ENCODE peak calls at places on chromosome 17, in seven cellular contexts. R is transverse colon, A is sigmoid colon, G is H54, Y is body of pancreas, N is A549, J is tibial nerve. H is an unnamed sample.

GRCh38 chr17:64147110-64148016 is 17.4 kb upstream of the ERN1 start:
- DNase-seq in J (no peak), A (no peak), R (no peak), G (no peak), Y (no peak), N (peak), H (no peak)

GRCh38 chr17:66778531-66778930 is 56.4 kb upstream of the CACNG5 start:
- DNase-seq in G (no peak), Y (no peak), J (no peak), A (no peak), N (no peak), R (no peak), H (no peak)

GRCh38 chr17:63740464-63741181 is 976 bp downstream of the STRADA start:
- DNase-seq in N (no peak), R (no peak), A (no peak), G (peak), J (no peak), Y (no peak), H (no peak)

GRCh38 chr17:226108-226772 is 44.8 kb upstream of the DOC2B start:
- DNase-seq in Y (no peak), R (no peak), N (no peak), J (no peak), A (peak), G (no peak), H (peak)

GRCh38 chr17:34401165-34401564 is 38.1 kb upstream of the CCL1 start:
- DNase-seq in A (no peak), R (no peak), G (no peak), Y (no peak), J (no peak), N (no peak), H (no peak)

GRCh38 chr17:6701719-6702118 is 11.4 kb downstream of the SLC13A5 start:
- DNase-seq in A (peak), G (peak), J (no peak), Y (peak), R (no peak), N (peak), H (no peak)

GRCh38 chr17:41544935-41545334 is 16.8 kb upstream of the KRT19 start:
- DNase-seq in R (no peak), Y (no peak), A (no peak), N (no peak), G (no peak), J (no peak), H (no peak)

GRCh38 chr17:82065193-82065637 is 389 bp downstream of the DUS1L start:
- DNase-seq in J (no peak), N (no peak), Y (no peak), G (peak), R (no peak), A (no peak), H (peak)

GRCh38 chr17:15479697-15480096 is 12.3 kb upstream of the CDRT4 start:
- DNase-seq in R (no peak), G (no peak), J (no peak), A (peak), Y (no peak), N (no peak), H (no peak)

GRCh38 chr17:42275527-42276358 is 448 bp downstream of the STAT5B start:
- DNase-seq in N (no peak), G (no peak), A (peak), J (no peak), Y (no peak), R (peak), H (peak)

GRCh38 chr17:45791935-45792334 is 7.8 kb downstream of the CRHR1 start:
- DNase-seq in Y (peak), A (no peak), R (no peak), G (no peak), J (no peak), N (peak), H (no peak)

GRCh38 chr17:83012873-83013778 is 66.3 kb upstream of the METRNL start:
- DNase-seq in A (no peak), J (no peak), Y (no peak), R (no peak), N (no peak), G (peak), H (no peak)

GRCh38 chr17:72661093-72661944 is 431.2 kb downstream of the SLC39A11 start:
- DNase-seq in J (no peak), R (no peak), Y (peak), N (no peak), G (peak), A (no peak), H (no peak)

GRCh38 chr17:49180303-49180702 is 30.1 kb downstream of the GNGT2 start:
- DNase-seq in N (peak), G (peak), J (peak), Y (peak), R (peak), A (peak), H (peak)

GRCh38 chr17:68356520-68356919 is 65.2 kb downstream of the ARSG start:
- DNase-seq in N (no peak), Y (no peak), G (no peak), J (no peak), R (peak), A (no peak), H (peak)

GRCh38 chr17:82840431-82840831 is 609 bp upstream of the ZNF750 start:
- DNase-seq in G (no peak), J (no peak), Y (no peak), R (no peak), A (peak), N (no peak), H (peak)

GRCh38 chr17:46930083-46930482 is 7.1 kb downstream of the GOSR2 start:
- DNase-seq in J (no peak), A (no peak), N (no peak), R (no peak), G (no peak), Y (no peak), H (no peak)

GRCh38 chr17:57955183-57955952 is at the start of gene CUEDC1:
- DNase-seq in A (peak), J (peak), G (peak), R (peak), N (peak), Y (peak), H (peak)

GRCh38 chr17:28282596-28282995 is 36.4 kb upstream of the TMEM97 start:
- DNase-seq in Y (no peak), A (no peak), G (no peak), R (no peak), J (no peak), N (peak), H (no peak)

GRCh38 chr17:41519501-41520224 is 973 bp upstream of the KRT15 start:
- DNase-seq in Y (peak), A (no peak), R (peak), G (no peak), J (no peak), N (no peak), H (no peak)

GRCh38 chr17:41976142-41976768 is 9.7 kb downstream of the CNP start:
- DNase-seq in G (no peak), N (no peak), J (no peak), Y (no peak), R (no peak), A (no peak), H (peak)

GRCh38 chr17:48500435-48501426 is 30.1 kb downstream of the HOXB1 start:
- DNase-seq in A (peak), N (peak), J (no peak), R (peak), Y (no peak), G (no peak), H (no peak)

GRCh38 chr17:31857920-31858646 is 961 bp downstream of the COPRS start:
- DNase-seq in R (no peak), Y (no peak), N (no peak), A (no peak), G (no peak), J (no peak), H (no peak)

GRCh38 chr17:37676115-37676925 is 33.1 kb upstream of the DDX52 start:
- DNase-seq in R (peak), J (no peak), N (no peak), A (no peak), Y (no peak), G (no peak), H (no peak)

GRCh38 chr17:64488301-64488700 is 8.6 kb downstream of the POLG2 start:
- DNase-seq in N (no peak), A (no peak), Y (no peak), J (no peak), G (no peak), R (no peak), H (no peak)

GRCh38 chr17:30969989-30970680 is 704 bp upstream of the RNF135 start:
- DNase-seq in R (peak), A (no peak), G (no peak), J (no peak), Y (peak), N (no peak), H (no peak)

GRCh38 chr17:38341035-38341721 is 2.6 kb downstream of the GPR179 start:
- DNase-seq in G (peak), A (peak), R (peak), N (no peak), J (peak), Y (peak), H (no peak)

GRCh38 chr17:31544186-31544585 is 152.7 kb downstream of the RAB11FIP4 start:
- DNase-seq in J (no peak), N (no peak), Y (no peak), G (no peak), A (no peak), R (no peak), H (peak)

GRCh38 chr17:68184816-68185436 is 62.9 kb upstream of the AMZ2 start:
- DNase-seq in G (no peak), A (no peak), Y (no peak), R (no peak), J (no peak), N (no peak), H (no peak)

GRCh38 chr17:19904412-19904811 is 36.7 kb upstream of the ULK2 start:
- DNase-seq in N (no peak), Y (no peak), A (no peak), R (no peak), G (no peak), J (no peak), H (no peak)

GRCh38 chr17:55200904-55201608 is 63.7 kb upstream of the HLF start:
- DNase-seq in J (no peak), A (no peak), Y (no peak), N (no peak), R (no peak), G (no peak), H (no peak)

GRCh38 chr17:73782641-73783381 is 138.6 kb upstream of the SDK2 start:
- DNase-seq in A (no peak), G (no peak), N (no peak), R (peak), J (no peak), Y (no peak), H (no peak)

GRCh38 chr17:61475726-61476125 is 23.5 kb downstream of the TBX4 start:
- DNase-seq in J (no peak), N (no peak), A (peak), G (no peak), R (no peak), Y (peak), H (peak)

GRCh38 chr17:66580178-66580577 is 254.7 kb upstream of the CACNG5 start:
- DNase-seq in N (peak), G (peak), R (peak), Y (peak), A (peak), J (no peak), H (no peak)

GRCh38 chr17:80070375-80071115 is 30.8 kb upstream of the GAA start:
- DNase-seq in G (no peak), R (no peak), J (no peak), Y (no peak), A (no peak), N (no peak), H (no peak)
- TF ChIP-seq POLR2A in G (no peak), R (no peak), J (no peak), Y (no peak), A (no peak), N (no peak), H (no peak)

GRCh38 chr17:17206149-17206912 is at the start of gene PLD6:
- DNase-seq in G (peak), A (peak), J (peak), Y (peak), N (peak), R (peak), H (peak)
- TF ChIP-seq POLR2A in G (no peak), A (peak), J (no peak), Y (no peak), N (peak), R (no peak), H (no peak)

GRCh38 chr17:75861927-75862317 is 6.8 kb upstream of the WBP2 start:
- DNase-seq in A (peak), G (no peak), N (no peak), Y (no peak), R (no peak), J (no peak), H (no peak)
- TF ChIP-seq POLR2A in A (no peak), G (no peak), N (no peak), Y (no peak), R (no peak), J (no peak), H (no peak)

GRCh38 chr17:1365445-1366039 is 34.5 kb downstream of the YWHAE start:
- DNase-seq in R (peak), N (peak), Y (peak), G (peak), J (no peak), A (peak), H (no peak)

GRCh38 chr17:1362065-1362848 is 37.8 kb downstream of the YWHAE start:
- DNase-seq in Y (no peak), J (no peak), A (no peak), N (no peak), R (no peak), G (no peak), H (no peak)

GRCh38 chr17:1366234-1366633 is 33.8 kb downstream of the YWHAE start:
- DNase-seq in J (no peak), R (no peak), A (no peak), N (no peak), G (no peak), Y (no peak), H (no peak)

GRCh38 chr17:1360975-1361374 is 39.0 kb downstream of the YWHAE start:
- DNase-seq in R (no peak), N (no peak), Y (no peak), J (no peak), A (no peak), G (no peak), H (no peak)

GRCh38 chr17:1362964-1363363 is 37.1 kb downstream of the YWHAE start:
- DNase-seq in R (peak), J (peak), G (no peak), N (no peak), Y (no peak), A (no peak), H (no peak)
- TF ChIP-seq POLR2A in R (no peak), J (no peak), G (no peak), N (no peak), Y (no peak), A (no peak), H (no peak)

H was measured in spleen.